ENCODE peak calls at places on chromosomes 16 and 17, in four cellular contexts. L, Y, J and W are unnamed samples.

GRCh38 chr16:75264999-75265910 is 13.8 kb upstream of the BCAR1 start:
- DNase-seq in L (no peak), Y (no peak), J (no peak), W (no peak)

GRCh38 chr17:58205936-58206335 is 13.1 kb downstream of the MKS1 start:
- DNase-seq in L (no peak), Y (no peak), J (no peak), W (no peak)

GRCh38 chr17:3935140-3935542 is 18.9 kb upstream of the P2RX1 start:
- DNase-seq in L (peak), Y (no peak), J (peak), W (peak)

GRCh38 chr17:59829217-59830006 is 63.3 kb downstream of the TUBD1 start:
- DNase-seq in L (no peak), Y (peak), J (peak), W (peak)

GRCh38 chr17:7878234-7878633 is 10.4 kb upstream of the CHD3 start:
- DNase-seq in L (no peak), Y (no peak), J (no peak), W (no peak)

GRCh38 chr17:36994438-36994837 is 45.7 kb downstream of the AATF start:
- DNase-seq in L (no peak), Y (no peak), J (no peak), W (no peak)

GRCh38 chr16:56861092-56861610 is 3.9 kb upstream of the SLC12A3 start:
- DNase-seq in L (no peak), Y (no peak), J (no peak), W (peak)

GRCh38 chr17:48012151-48012520 is 25.5 kb downstream of the COPZ2 start:
- DNase-seq in L (no peak), Y (no peak), J (peak), W (no peak)

GRCh38 chr17:42520540-42520951 is 15.5 kb upstream of the NAGLU start:
- DNase-seq in L (no peak), Y (no peak), J (no peak), W (peak)

GRCh38 chr17:67285360-67285759 is 40.4 kb upstream of the HELZ start:
- DNase-seq in L (no peak), Y (no peak), J (no peak), W (no peak)

GRCh38 chr16:18945233-18945632 is 19.0 kb upstream of the SMG1 start:
- DNase-seq in L (no peak), Y (no peak), J (no peak), W (no peak)

GRCh38 chr16:49513040-49513439 is 139.4 kb downstream of the C16orf78 start:
- DNase-seq in L (no peak), Y (no peak), J (peak), W (no peak)
- TF ChIP-seq TAF1 in L (no peak), Y (no peak), J (no peak), W (no peak)

GRCh38 chr16:67110136-67110847 is 551 bp downstream of the PHAF1 start:
- DNase-seq in L (no peak), Y (no peak), J (no peak), W (no peak)

GRCh38 chr16:67105881-67106280 is 3.9 kb upstream of the PHAF1 start:
- DNase-seq in L (no peak), Y (no peak), J (no peak), W (no peak)

GRCh38 chr16:67108931-67109406 is 772 bp upstream of the PHAF1 start:
- DNase-seq in L (no peak), Y (no peak), J (no peak), W (no peak)

GRCh38 chr16:67109407-67110135 is at the start of gene PHAF1:
- DNase-seq in L (peak), Y (peak), J (peak), W (peak)

DNA sequence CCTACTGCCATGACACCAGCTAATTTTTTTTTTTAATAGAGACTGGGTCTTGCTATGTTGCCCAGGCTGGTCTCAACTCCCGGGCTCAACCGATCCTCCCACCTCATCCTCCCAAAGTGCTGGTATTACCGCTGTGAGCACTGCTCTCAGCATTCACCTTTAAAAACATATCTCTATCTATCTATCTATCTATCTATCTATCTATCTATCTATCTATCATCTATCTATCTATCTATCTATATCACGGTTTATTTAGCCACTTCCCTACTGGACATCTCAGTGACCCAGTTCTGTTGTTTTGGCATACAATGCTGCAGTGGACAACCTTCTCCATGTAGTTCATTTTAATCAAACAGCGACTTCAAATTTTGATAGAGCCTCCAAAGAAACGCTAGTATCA is 1.3 kb upstream of the PHAF1 start:
- DNase-seq in L (no peak), Y (no peak), J (no peak), W (no peak)
- TF ChIP-seq ATF3 in L (no peak), Y (no peak), J (no peak), W (no peak)

DNA sequence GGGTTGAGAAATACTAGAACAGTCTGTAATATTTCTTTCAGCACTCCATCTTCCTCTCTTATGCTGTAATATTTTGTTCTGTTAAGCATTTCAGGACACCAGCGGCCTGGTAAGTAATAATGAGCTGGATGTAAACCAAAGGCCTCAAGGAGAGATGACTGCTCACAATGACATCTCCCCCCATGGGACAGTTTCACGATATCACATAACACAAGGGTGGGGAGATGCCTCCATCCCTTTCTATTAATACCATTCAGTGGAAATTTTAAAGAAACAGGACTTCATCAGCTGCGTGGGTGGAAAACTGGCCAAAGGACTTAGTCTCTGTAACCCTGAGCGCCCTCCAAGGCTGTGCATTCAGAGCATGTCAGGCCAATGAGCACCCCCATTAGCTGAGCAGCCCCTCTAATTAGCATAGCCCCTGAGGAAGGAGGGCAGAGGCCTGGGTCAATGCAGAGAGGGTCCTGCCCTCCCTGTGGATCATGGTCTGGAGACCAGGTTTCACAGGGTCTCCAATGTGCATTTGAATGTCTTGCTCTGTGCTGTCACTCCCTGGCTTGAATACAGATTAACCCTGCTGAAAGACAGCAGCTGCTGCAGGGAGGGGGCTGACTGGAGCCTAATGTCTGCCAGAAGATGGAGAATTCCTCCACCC is 156.4 kb downstream of the HS3ST2 start:
- DNase-seq in L (no peak), Y (no peak), J (no peak), W (no peak)
- TF ChIP-seq TAF1 in L (no peak), Y (no peak), J (no peak), W (no peak)

DNA sequence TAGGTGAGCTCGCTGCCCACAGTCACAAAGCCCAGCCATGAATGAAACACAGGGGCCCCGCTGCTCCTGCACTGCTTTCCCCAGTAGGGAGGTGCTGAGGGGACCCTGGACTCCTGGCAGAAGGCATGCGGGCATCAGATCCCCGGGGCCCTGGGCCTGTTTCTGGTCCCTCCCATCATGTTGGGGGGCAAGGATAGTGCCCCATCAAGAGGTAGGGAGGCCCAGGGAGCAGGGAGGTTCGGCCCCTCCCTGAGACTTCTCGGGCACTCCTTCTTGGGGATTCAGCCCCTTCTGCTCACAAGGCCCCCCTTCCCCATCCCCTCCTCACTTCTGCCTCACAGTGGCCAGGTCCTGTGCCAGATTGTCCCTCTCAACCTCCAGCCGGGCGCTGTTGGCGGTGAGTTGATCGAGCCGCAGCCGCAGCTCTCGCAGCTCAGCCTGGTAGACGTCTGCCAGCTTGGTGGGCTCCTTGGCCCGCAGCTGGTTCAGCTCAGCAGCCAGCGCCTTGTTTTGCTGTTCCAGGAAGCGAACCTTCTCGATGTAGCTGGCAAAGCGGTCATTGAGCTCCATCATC is 515 bp downstream of the GFAP start:
- DNase-seq in L (no peak), Y (no peak), J (no peak), W (no peak)
- TF ChIP-seq ATF3 in L (no peak), Y (no peak), J (no peak), W (no peak)

GRCh38 chr16:27991876-27992275 is 71.6 kb downstream of the GSG1L start:
- DNase-seq in L (no peak), Y (no peak), J (no peak), W (no peak)

GRCh38 chr16:27995378-27995777 is 68.1 kb downstream of the GSG1L start:
- DNase-seq in L (no peak), Y (no peak), J (no peak), W (no peak)

GRCh38 chr16:27994686-27995085 is 68.8 kb downstream of the GSG1L start:
- DNase-seq in L (no peak), Y (no peak), J (no peak), W (no peak)

DNA sequence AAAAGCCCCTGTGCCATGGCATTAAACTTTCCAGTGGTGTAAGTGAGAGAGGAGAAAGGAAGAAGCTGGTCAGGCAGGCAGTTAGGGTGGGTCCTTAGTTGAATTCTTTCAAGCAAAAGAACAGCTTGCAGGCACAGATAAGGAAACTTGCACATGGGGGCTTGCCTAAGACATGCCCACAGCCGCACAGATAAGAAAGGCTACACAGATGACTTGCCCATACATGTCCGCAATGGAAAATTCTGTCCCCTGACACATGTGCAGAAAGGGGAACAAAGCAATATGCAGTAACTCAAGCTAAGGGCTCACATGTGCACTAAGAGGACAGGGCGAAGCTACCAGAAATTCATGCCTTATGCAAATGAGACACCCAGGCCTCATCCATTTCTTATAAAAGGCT is 69.9 kb downstream of the GSG1L start:
- DNase-seq in L (no peak), Y (no peak), J (no peak), W (no peak)
- TF ChIP-seq TAF1 in L (no peak), Y (no peak), J (no peak), W (no peak)

DNA sequence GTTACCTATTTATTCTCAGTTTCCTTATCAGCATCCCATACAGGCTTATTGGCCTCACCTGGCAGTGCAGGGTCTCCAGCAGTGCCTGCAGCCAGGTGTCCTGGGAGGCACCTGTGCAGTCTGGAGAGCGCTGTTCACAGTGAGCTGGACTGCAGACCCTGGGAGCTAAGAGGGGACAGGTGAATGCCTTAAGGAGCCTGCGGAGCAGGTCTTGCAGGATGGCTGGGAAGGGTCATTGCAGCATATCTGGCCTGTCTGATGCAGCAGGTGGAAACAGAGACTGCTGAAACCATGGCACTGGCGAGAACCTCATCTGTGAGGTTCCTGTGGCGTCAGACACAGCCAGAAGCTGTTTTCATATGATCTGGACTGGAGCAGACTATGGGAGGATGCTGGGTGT is 76.9 kb downstream of the NTN1 start:
- DNase-seq in L (no peak), Y (no peak), J (no peak), W (no peak)
- TF ChIP-seq ATF3 in L (no peak), Y (no peak), J (no peak), W (no peak)

GRCh38 chr16:48511716-48512115 is 98.3 kb downstream of the N4BP1 start:
- DNase-seq in L (no peak), Y (no peak), J (no peak), W (no peak)
- TF ChIP-seq TAF1 in L (no peak), Y (no peak), J (no peak), W (no peak)